ENCODE peak calls at places on chromosomes 6 and 20, in nine cellular contexts. A is pancreas; N is Caco-2; D is A549; J is uterus; K is CD8-positive, alpha-beta T cell; C is CD8-positive, alpha-beta memory T cell; S is NT2/D1; H is cardiac fibroblast. U is an unnamed sample.

GRCh38 chr6:17214106-17214505 is 67.1 kb upstream of the RBM24 start:
- DNase-seq in A (no peak), N (no peak), D (no peak), J (no peak), K (no peak), C (no peak), S (no peak), H (no peak), U (no peak)

GRCh38 chr6:157034433-157035230 is 257.5 kb downstream of the ARID1B start:
- DNase-seq in A (no peak), N (peak; percentile 16), D (peak; percentile 43), J (no peak), K (no peak), C (no peak), S (no peak), H (peak; percentile 83), U (peak; percentile 65)

GRCh38 chr6:133761706-133762105 is 127.2 kb upstream of the TCF21 start:
- DNase-seq in A (no peak), N (no peak), D (no peak), J (no peak), K (no peak), C (no peak), S (no peak), H (no peak), U (no peak)

GRCh38 chr6:143542915-143543314 is 31.4 kb upstream of the FUCA2 start:
- DNase-seq in A (no peak), N (no peak), D (no peak), J (no peak), K (no peak), C (no peak), S (no peak), H (no peak), U (no peak)

GRCh38 chr20:35615667-35616464 is at the start of gene SPAG4:
- DNase-seq in A (peak; percentile 100), N (peak; percentile 100), D (peak; percentile 98), J (peak; percentile 99), K (peak; percentile 100), C (peak; percentile 100), S (peak; percentile 99), H (peak; percentile 85), U (no peak)

GRCh38 chr20:62303327-62304226 is 780 bp downstream of the ADRM1 start:
- DNase-seq in A (no peak), N (peak; percentile 63), D (no peak), J (no peak), K (no peak), C (peak; percentile 11), S (no peak), H (no peak), U (peak; percentile 36)

GRCh38 chr6:109478222-109478805 is 4.7 kb downstream of the ZBTB24 start:
- DNase-seq in A (no peak), N (no peak), D (no peak), J (no peak), K (no peak), C (no peak), S (no peak), H (no peak), U (no peak)

GRCh38 chr6:2197177-2197671 is 48.2 kb downstream of the GMDS start:
- DNase-seq in A (no peak), N (no peak), D (no peak), J (peak; percentile 42), K (no peak), C (no peak), S (no peak), H (peak; percentile 57), U (peak; percentile 60)

GRCh38 chr6:125791151-125791819 is 525 bp downstream of the NCOA7 start:
- DNase-seq in A (no peak), N (peak; percentile 44), D (peak; percentile 61), J (peak; percentile 40), K (peak; percentile 44), C (no peak), S (no peak), H (peak; percentile 70), U (peak; percentile 86)

GRCh38 chr6:114240800-114241199 is 102.0 kb downstream of the HS3ST5 start:
- DNase-seq in A (no peak), N (no peak), D (no peak), J (no peak), K (no peak), C (no peak), S (no peak), H (no peak), U (no peak)

GRCh38 chr6:16585805-16586204 is 175.5 kb downstream of the ATXN1 start:
- DNase-seq in A (no peak), N (no peak), D (no peak), J (no peak), K (no peak), C (no peak), S (no peak), H (peak; percentile 7), U (no peak)

GRCh38 chr6:26340066-26340465 is 24.9 kb upstream of the BTN3A2 start:
- DNase-seq in A (no peak), N (no peak), D (no peak), J (no peak), K (no peak), C (no peak), S (no peak), H (no peak), U (no peak)

GRCh38 chr6:26344658-26345057 is 20.3 kb upstream of the BTN3A2 start:
- DNase-seq in A (no peak), N (no peak), D (no peak), J (no peak), K (no peak), C (no peak), S (no peak), H (no peak), U (no peak)

GRCh38 chr6:26345832-26346231 is 19.2 kb upstream of the BTN3A2 start:
- DNase-seq in A (no peak), N (no peak), D (no peak), J (no peak), K (no peak), C (no peak), S (no peak), H (no peak), U (no peak)

GRCh38 chr6:26339612-26340011 is 25.4 kb upstream of the BTN3A2 start:
- DNase-seq in A (no peak), N (no peak), D (no peak), J (no peak), K (no peak), C (no peak), S (no peak), H (no peak), U (no peak)

GRCh38 chr6:26342106-26342999 is 22.6 kb upstream of the BTN3A2 start:
- DNase-seq in A (no peak), N (no peak), D (no peak), J (no peak), K (no peak), C (no peak), S (no peak), H (peak; percentile 30), U (no peak)
- H3K4me3 ChIP-seq in A (no peak overlapping the region), N (no peak overlapping the region), D (peak overlapping the region; percentile 42), J (no peak overlapping the region), K (peak overlapping the region; percentile 33), C (peak overlapping the region; percentile 48), S (peak overlapping the region; percentile 47), H (peak overlapping the region; percentile 39), U (no peak overlapping the region)

GRCh38 chr6:38684244-38684643 is 18.7 kb downstream of the GLO1 start:
- DNase-seq in A (no peak), N (no peak), D (no peak), J (no peak), K (no peak), C (no peak), S (no peak), H (no peak), U (no peak)

GRCh38 chr6:38678178-38678760 is 24.7 kb downstream of the GLO1 start:
- DNase-seq in A (no peak), N (no peak), D (no peak), J (no peak), K (no peak), C (no peak), S (no peak), H (no peak), U (no peak)

GRCh38 chr6:38684904-38685303 is 18.0 kb downstream of the GLO1 start:
- DNase-seq in A (no peak), N (no peak), D (no peak), J (no peak), K (no peak), C (no peak), S (no peak), H (no peak), U (no peak)

GRCh38 chr6:38679668-38680067 is 23.3 kb downstream of the GLO1 start:
- DNase-seq in A (no peak), N (no peak), D (no peak), J (no peak), K (no peak), C (no peak), S (no peak), H (no peak), U (no peak)

DNA sequence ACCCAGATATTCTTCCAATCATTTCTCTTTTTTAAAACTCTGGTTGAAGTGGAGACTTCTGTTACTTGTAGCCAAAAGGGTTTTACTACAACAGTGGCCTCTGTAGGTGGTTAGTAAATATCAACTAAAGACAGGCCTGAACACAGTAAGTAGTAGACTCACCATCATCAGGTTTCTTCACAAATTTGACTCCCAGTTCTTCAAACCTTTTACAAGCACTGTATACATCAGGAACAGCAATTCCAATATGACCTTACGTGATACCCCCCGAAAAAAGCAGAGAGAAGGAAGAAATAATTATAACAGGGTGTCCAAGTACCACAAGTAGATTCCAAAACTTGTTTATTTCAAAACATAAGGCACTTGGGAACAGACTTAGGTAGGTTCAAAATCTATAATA is 21.1 kb downstream of the GLO1 start:
- DNase-seq in A (no peak), N (no peak), D (no peak), J (no peak), K (no peak), C (no peak), S (no peak), H (no peak), U (no peak)
- H3K4me3 ChIP-seq in A (no peak overlapping the region), N (no peak overlapping the region), D (no peak overlapping the region), J (no peak overlapping the region), K (no peak overlapping the region), C (no peak overlapping the region), S (no peak overlapping the region), H (no peak overlapping the region), U (no peak overlapping the region)

GRCh38 chr20:31572701-31573554 is 32.2 kb upstream of the ID1 start:
- DNase-seq in A (peak; percentile 96), N (peak; percentile 100), D (peak; percentile 83), J (peak; percentile 98), K (peak; percentile 85), C (peak; percentile 82), S (peak; percentile 93), H (peak; percentile 99), U (peak; percentile 99)
- H3K4me3 ChIP-seq in A (peak overlapping the region; percentile 52), N (peak overlapping the region; percentile 56), D (peak overlapping the region; percentile 62), J (peak overlapping the region; percentile 40), K (peak overlapping the region; percentile 79), C (peak overlapping the region; percentile 91), S (peak overlapping the region; percentile 66), H (peak overlapping the region; percentile 54), U (peak overlapping the region; percentile 22)

DNA sequence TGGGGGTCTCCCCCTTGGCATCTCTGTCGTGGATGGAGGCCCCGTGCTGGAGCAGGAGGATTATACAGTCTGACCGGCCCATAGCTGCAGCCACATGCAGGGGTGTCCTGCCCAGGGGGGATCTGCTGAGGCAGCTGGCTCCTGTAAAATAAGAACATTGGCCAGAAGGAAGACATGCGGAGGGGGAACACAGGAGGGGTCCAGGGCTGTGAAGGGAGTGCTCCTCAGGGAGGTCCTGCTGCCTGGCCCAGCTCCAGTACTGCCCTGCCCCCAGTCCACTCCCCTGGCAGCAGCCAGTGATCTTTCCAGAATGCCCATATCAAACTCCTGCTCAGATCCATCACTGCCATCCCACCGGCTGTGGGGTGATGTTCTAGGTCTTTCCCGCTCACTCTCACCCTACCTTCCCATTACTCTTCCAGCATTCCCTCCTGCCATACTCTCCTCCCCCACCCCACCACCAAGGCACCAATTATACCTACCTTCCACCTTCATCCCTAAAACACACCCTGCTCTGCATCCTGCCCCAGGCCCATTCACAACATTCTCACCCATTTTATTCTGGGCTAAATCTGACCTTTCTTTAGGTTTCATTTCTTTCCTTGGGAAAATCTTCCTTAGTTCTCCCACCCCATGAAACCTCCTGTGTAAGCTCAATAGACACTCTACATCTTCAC is 9.7 kb downstream of the ANKRD60 start:
- DNase-seq in A (no peak), N (no peak), D (no peak), J (no peak), K (no peak), C (no peak), S (no peak), H (no peak), U (no peak)
- H3K4me3 ChIP-seq in A (no peak overlapping the region), N (no peak overlapping the region), D (no peak overlapping the region), J (no peak overlapping the region), K (no peak overlapping the region), C (no peak overlapping the region), S (no peak overlapping the region), H (no peak overlapping the region), U (no peak overlapping the region)

U was measured in endothelial cell of umbilical vein.